ENCODE peak calls at places on chromosome 12, in ten cellular contexts. X, V, Z, F, U, O, P, J, Q and C are unnamed samples.

GRCh38 chr12:54010972-54011664 is 2.3 kb downstream of the HOXC8 start:
- DNase-seq in X (no peak), V (no peak), Z (no peak), F (no peak), U (no peak), O (no peak), P (no peak), J (no peak), Q (no peak), C (no peak)

GRCh38 chr12:64625243-64626077 is 15.2 kb downstream of the RASSF3 start:
- DNase-seq in X (no peak), V (no peak), Z (peak), F (peak), U (no peak), O (peak), P (peak), J (peak), Q (no peak), C (peak)

GRCh38 chr12:131947482-131948027 is 2.2 kb upstream of the EP400 start:
- DNase-seq in X (no peak), V (no peak), Z (no peak), F (peak), U (no peak), O (no peak), P (no peak), J (no peak), Q (no peak), C (no peak)

GRCh38 chr12:4829161-4829792 is 80.4 kb upstream of the KCNA1 start:
- DNase-seq in X (no peak), V (no peak), Z (peak), F (peak), U (no peak), O (no peak), P (no peak), J (no peak), Q (peak), C (no peak)

GRCh38 chr12:19572920-19573558 is 133.7 kb downstream of the AEBP2 start:
- DNase-seq in X (peak), V (no peak), Z (peak), F (peak), U (peak), O (peak), P (no peak), J (peak), Q (peak), C (no peak)

GRCh38 chr12:1792406-1792805 is 28.0 kb upstream of the LRTM2 start:
- DNase-seq in X (no peak), V (no peak), Z (no peak), F (no peak), U (no peak), O (no peak), P (no peak), J (no peak), Q (peak), C (no peak)

GRCh38 chr12:66694666-66695065 is 15.8 kb upstream of the GRIP1 start:
- DNase-seq in X (no peak), V (no peak), Z (no peak), F (no peak), U (no peak), O (no peak), P (no peak), J (no peak), Q (no peak), C (no peak)

GRCh38 chr12:109346920-109347319 is 780 bp upstream of the MYO1H start:
- DNase-seq in X (peak), V (no peak), Z (no peak), F (peak), U (peak), O (no peak), P (no peak), J (no peak), Q (no peak), C (no peak)

GRCh38 chr12:22172501-22172900 is 126.5 kb downstream of the CMAS start:
- DNase-seq in X (no peak), V (no peak), Z (no peak), F (no peak), U (no peak), O (no peak), P (no peak), J (no peak), Q (no peak), C (no peak)

GRCh38 chr12:88308825-88309224 is 166.7 kb downstream of the TMTC3 start:
- DNase-seq in X (no peak), V (no peak), Z (no peak), F (no peak), U (no peak), O (peak), P (peak), J (peak), Q (no peak), C (no peak)

GRCh38 chr12:124687695-124688301 is 120.4 kb upstream of the NCOR2 start:
- DNase-seq in X (no peak), V (no peak), Z (no peak), F (peak), U (no peak), O (no peak), P (no peak), J (peak), Q (no peak), C (no peak)

GRCh38 chr12:104575442-104575841 is 118.7 kb downstream of the CHST11 start:
- DNase-seq in X (no peak), V (no peak), Z (no peak), F (no peak), U (no peak), O (no peak), P (no peak), J (no peak), Q (no peak), C (no peak)

GRCh38 chr12:2284321-2284813 is 231.6 kb downstream of the CACNA1C start:
- DNase-seq in X (no peak), V (no peak), Z (no peak), F (peak), U (no peak), O (peak), P (no peak), J (peak), Q (no peak), C (no peak)

GRCh38 chr12:115259968-115260806 is 576.2 kb upstream of the TBX3 start:
- DNase-seq in X (no peak), V (no peak), Z (no peak), F (no peak), U (no peak), O (no peak), P (no peak), J (no peak), Q (no peak), C (no peak)

GRCh38 chr12:119693006-119693405 is 25.1 kb downstream of the PRKAB1 start:
- DNase-seq in X (no peak), V (no peak), Z (no peak), F (no peak), U (no peak), O (peak), P (peak), J (peak), Q (no peak), C (peak)

GRCh38 chr12:127083028-127083949 is 1183.7 kb upstream of the TMEM132C start:
- DNase-seq in X (no peak), V (no peak), Z (peak), F (peak), U (peak), O (peak), P (peak), J (peak), Q (peak), C (peak)

GRCh38 chr12:120118710-120119097 is 2.2 kb upstream of the RAB35 start:
- DNase-seq in X (no peak), V (no peak), Z (no peak), F (no peak), U (no peak), O (peak), P (no peak), J (peak), Q (no peak), C (no peak)

GRCh38 chr12:49894754-49895153 is 8.9 kb downstream of the FAIM2 start:
- DNase-seq in X (no peak), V (no peak), Z (no peak), F (no peak), U (no peak), O (no peak), P (no peak), J (no peak), Q (no peak), C (no peak)

GRCh38 chr12:75971253-75971652 is 60.3 kb downstream of the PHLDA1 start:
- DNase-seq in X (no peak), V (no peak), Z (no peak), F (no peak), U (no peak), O (no peak), P (no peak), J (no peak), Q (no peak), C (no peak)

GRCh38 chr12:115313929-115314328 is 630.0 kb upstream of the TBX3 start:
- DNase-seq in X (no peak), V (no peak), Z (no peak), F (no peak), U (no peak), O (peak), P (peak), J (peak), Q (no peak), C (no peak)

GRCh38 chr12:71840226-71840847 is 778 bp downstream of the TBC1D15 start:
- DNase-seq in X (no peak), V (no peak), Z (no peak), F (peak), U (peak), O (peak), P (peak), J (peak), Q (no peak), C (peak)
- TF ChIP-seq CTCF in X (no peak), V (no peak), Z (no peak), F (no peak), U (no peak), O (no peak), P (no peak), J (no peak), Q (no peak), C (no peak)

DNA sequence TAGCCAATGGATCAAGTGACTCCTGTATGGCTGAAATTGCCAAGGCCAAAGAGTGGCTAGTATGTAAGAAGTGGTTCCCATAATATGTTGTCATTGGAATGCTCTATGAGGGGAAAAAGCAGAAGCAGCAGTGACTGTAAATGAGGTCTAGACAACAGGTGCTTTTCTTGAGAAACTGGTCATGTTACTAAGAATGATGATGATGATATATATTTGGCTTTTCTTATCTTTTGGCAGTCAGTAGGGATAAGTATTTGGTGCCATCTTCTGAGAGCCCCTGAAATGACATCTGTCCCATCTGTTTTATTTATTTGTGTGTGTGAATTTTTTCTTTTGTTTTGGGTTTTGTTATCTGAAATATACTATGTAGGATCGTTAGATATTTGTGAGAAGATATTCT is 141.7 kb downstream of the SYT1 start:
- DNase-seq in X (no peak), V (no peak), Z (no peak), F (peak), U (no peak), O (peak), P (no peak), J (peak), Q (no peak), C (no peak)
- TF ChIP-seq CTCF in X (no peak), V (no peak), Z (peak), F (no peak), U (peak), O (peak), P (peak), J (peak), Q (peak), C (peak)

DNA sequence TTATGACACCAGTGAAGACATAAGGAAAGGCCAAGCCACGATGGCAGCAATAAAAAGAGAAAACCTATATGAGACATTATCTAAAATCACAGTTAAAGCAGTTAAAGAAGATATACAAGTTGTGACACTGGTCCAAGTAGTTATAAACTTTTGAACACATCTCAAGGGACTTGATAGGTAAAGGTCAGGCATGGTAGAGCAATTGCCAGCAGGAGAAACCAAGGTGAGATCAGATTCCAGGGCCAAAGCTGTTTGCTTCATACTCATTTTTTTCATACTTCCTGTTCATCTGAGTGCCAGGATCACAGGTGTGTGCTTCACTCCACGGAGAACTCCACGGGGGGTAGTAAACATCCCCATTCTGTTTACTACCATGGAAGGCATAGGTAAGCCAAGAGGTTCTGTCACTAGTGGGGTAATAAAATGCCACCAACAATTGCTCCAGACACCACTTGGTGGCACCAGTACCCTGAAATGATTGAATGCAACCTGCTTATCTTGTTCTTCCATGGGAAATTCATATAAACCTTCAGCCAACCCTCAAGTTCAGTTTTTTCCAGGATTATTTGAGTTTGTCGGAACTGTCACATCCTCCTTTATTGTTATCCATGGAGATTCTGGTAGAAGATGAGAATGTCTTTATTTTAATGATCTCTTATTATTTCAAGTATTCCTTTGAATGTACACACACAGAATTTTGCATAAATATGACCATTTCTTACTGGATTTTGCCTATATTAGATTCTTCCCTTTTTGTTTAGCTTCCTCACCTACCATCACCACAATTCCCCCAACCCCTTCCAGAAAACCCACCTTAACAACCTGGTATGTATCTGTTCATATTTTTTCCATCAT is 59.2 kb upstream of the TSPAN8 start:
- DNase-seq in X (peak), V (no peak), Z (no peak), F (peak), U (peak), O (peak), P (no peak), J (peak), Q (peak), C (peak)
- TF ChIP-seq CTCF in X (no peak), V (peak), Z (no peak), F (peak), U (peak), O (no peak), P (peak), J (peak), Q (peak), C (peak)

GRCh38 chr12:41563044-41563443 is 374.9 kb downstream of the PDZRN4 start:
- DNase-seq in X (no peak), V (no peak), Z (no peak), F (no peak), U (no peak), O (no peak), P (no peak), J (no peak), Q (no peak), C (no peak)

GRCh38 chr12:41566703-41567102 is 378.6 kb downstream of the PDZRN4 start:
- DNase-seq in X (no peak), V (no peak), Z (no peak), F (no peak), U (no peak), O (no peak), P (no peak), J (no peak), Q (no peak), C (no peak)

GRCh38 chr12:41564816-41565215 is 376.7 kb downstream of the PDZRN4 start:
- DNase-seq in X (no peak), V (no peak), Z (no peak), F (no peak), U (no peak), O (no peak), P (no peak), J (no peak), Q (no peak), C (no peak)
- TF ChIP-seq CTCF in X (no peak), V (no peak), Z (no peak), F (no peak), U (no peak), O (no peak), P (no peak), J (no peak), Q (no peak), C (no peak)

GRCh38 chr12:11754256-11754655 is 104.8 kb downstream of the ETV6 start:
- DNase-seq in X (no peak), V (no peak), Z (no peak), F (no peak), U (no peak), O (no peak), P (no peak), J (no peak), Q (no peak), C (no peak)

GRCh38 chr12:11753151-11753501 is 103.7 kb downstream of the ETV6 start:
- DNase-seq in X (peak), V (no peak), Z (no peak), F (no peak), U (peak), O (no peak), P (no peak), J (no peak), Q (no peak), C (no peak)

GRCh38 chr12:11755311-11755930 is 105.9 kb downstream of the ETV6 start:
- DNase-seq in X (no peak), V (no peak), Z (no peak), F (no peak), U (no peak), O (peak), P (no peak), J (peak), Q (no peak), C (no peak)

GRCh38 chr12:11752403-11753150 is 103.1 kb downstream of the ETV6 start:
- DNase-seq in X (no peak), V (no peak), Z (no peak), F (peak), U (peak), O (no peak), P (no peak), J (no peak), Q (no peak), C (no peak)

DNA sequence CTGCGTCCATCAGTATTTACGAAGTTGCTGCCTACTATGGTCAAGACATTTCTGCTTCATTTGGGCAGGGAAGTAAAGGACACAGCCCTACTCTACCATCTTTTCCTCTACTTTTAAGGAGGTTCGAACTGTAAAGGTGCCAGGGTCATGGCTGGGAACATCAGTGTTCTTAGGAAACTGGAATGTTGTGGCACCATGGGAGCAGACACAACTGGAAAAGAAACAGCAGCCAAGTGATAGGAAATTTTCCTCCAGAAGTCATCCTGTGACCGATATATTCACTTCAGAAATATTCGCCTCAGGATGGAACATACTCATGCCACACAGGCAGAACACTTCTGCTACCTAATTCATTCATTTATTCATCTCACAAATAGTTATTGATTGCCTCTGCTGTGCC is 104.4 kb downstream of the ETV6 start:
- DNase-seq in X (no peak), V (no peak), Z (no peak), F (no peak), U (no peak), O (no peak), P (no peak), J (no peak), Q (no peak), C (no peak)
- TF ChIP-seq CTCF in X (no peak), V (no peak), Z (no peak), F (no peak), U (no peak), O (no peak), P (no peak), J (no peak), Q (no peak), C (no peak)

DNA sequence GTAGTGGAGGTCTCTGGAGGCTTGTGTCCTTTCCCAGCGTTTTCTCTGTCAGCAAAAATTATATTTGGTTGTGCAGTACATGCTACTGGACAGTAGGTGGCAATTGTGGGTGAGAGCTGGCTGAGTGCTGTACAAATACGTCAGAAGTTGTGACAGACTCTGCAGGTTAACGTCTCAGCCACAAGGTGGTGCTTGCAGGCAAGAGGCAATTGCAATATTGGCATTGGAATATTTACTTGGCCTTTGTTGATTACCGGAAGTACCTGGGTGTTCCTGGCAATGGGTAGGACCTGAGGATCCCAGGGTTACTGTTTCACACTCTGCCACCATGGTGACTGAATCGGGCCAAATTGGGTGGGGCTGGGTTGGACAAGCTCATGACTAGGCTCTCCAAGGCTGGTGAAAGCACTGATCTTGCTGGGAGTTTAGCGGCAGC is 333.9 kb upstream of the LMO3 start:
- DNase-seq in X (peak), V (no peak), Z (peak), F (peak), U (peak), O (peak), P (no peak), J (peak), Q (peak), C (no peak)
- TF ChIP-seq CTCF in X (peak), V (no peak), Z (peak), F (peak), U (peak), O (peak), P (no peak), J (peak), Q (peak), C (no peak)

GRCh38 chr12:59887204-59887603 is 291.4 kb downstream of the SLC16A7 start:
- DNase-seq in X (no peak), V (no peak), Z (no peak), F (no peak), U (no peak), O (no peak), P (no peak), J (no peak), Q (no peak), C (no peak)
- TF ChIP-seq CTCF in X (no peak), V (no peak), Z (no peak), F (no peak), U (no peak), O (no peak), P (no peak), J (no peak), Q (no peak), C (no peak)